ENCODE peak calls at places on chromosome 10, in eight cellular contexts. M, X, O, A, Y, E, L and R are unnamed samples.

GRCh38 chr10:59625842-59626522 is 83.7 kb downstream of the SLC16A9 start:
- DNase-seq in M (peak; percentile 68), X (peak; percentile 80), O (peak; percentile 51), A (peak; percentile 86), Y (peak; percentile 67), E (peak; percentile 83), L (peak; percentile 35), R (peak; percentile 67)

GRCh38 chr10:83373659-83374058 is 765.6 kb upstream of the GHITM start:
- DNase-seq in M (peak; percentile 36), X (no peak), O (no peak), A (no peak), Y (peak; percentile 50), E (peak; percentile 26), L (no peak), R (peak; percentile 40)

GRCh38 chr10:132392811-132393694 is 3.9 kb upstream of the PWWP2B start:
- DNase-seq in M (peak; percentile 66), X (peak; percentile 16), O (no peak), A (no peak), Y (no peak), E (no peak), L (no peak), R (no peak)

GRCh38 chr10:14200645-14201534 is 129.8 kb downstream of the FRMD4A start:
- DNase-seq in M (no peak), X (no peak), O (no peak), A (no peak), Y (peak; percentile 84), E (no peak), L (no peak), R (no peak)

GRCh38 chr10:84825330-84825729 is 496.9 kb downstream of the CCSER2 start:
- DNase-seq in M (no peak), X (peak; percentile 22), O (no peak), A (no peak), Y (no peak), E (peak; percentile 56), L (no peak), R (no peak)

GRCh38 chr10:70918851-70919530 is 30.6 kb upstream of the PCBD1 start:
- DNase-seq in M (no peak), X (no peak), O (no peak), A (no peak), Y (no peak), E (peak; percentile 42), L (no peak), R (no peak)

GRCh38 chr10:59362184-59362966 is at the start of gene FAM13C:
- DNase-seq in M (no peak), X (peak; percentile 65), O (peak; percentile 7), A (no peak), Y (peak; percentile 85), E (peak; percentile 82), L (no peak), R (peak; percentile 42)

GRCh38 chr10:27558612-27559020 is 54.5 kb downstream of the RAB18 start:
- DNase-seq in M (peak; percentile 35), X (peak; percentile 76), O (peak; percentile 68), A (peak; percentile 74), Y (peak; percentile 61), E (peak; percentile 76), L (no peak), R (peak; percentile 48)

GRCh38 chr10:103452714-103453230 is 602 bp upstream of the CALHM2 start:
- DNase-seq in M (peak; percentile 62), X (no peak), O (no peak), A (no peak), Y (no peak), E (no peak), L (no peak), R (no peak)

GRCh38 chr10:51960494-51960895 is 261.1 kb upstream of the CSTF2T start:
- DNase-seq in M (no peak), X (peak; percentile 87), O (peak; percentile 3), A (peak; percentile 75), Y (no peak), E (peak; percentile 76), L (no peak), R (peak; percentile 52)

GRCh38 chr10:26574783-26575182 is 122.7 kb upstream of the PDSS1 start:
- DNase-seq in M (no peak), X (no peak), O (no peak), A (peak; percentile 59), Y (no peak), E (no peak), L (peak; percentile 67), R (no peak)

GRCh38 chr10:72013202-72013945 is 49.2 kb downstream of the CHST3 start:
- DNase-seq in M (no peak), X (no peak), O (no peak), A (no peak), Y (no peak), E (no peak), L (no peak), R (no peak)

GRCh38 chr10:113957013-113957412 is 86.7 kb upstream of the ADRB1 start:
- DNase-seq in M (peak; percentile 54), X (peak; percentile 93), O (peak; percentile 65), A (no peak), Y (no peak), E (peak; percentile 55), L (no peak), R (peak; percentile 12)

DNA sequence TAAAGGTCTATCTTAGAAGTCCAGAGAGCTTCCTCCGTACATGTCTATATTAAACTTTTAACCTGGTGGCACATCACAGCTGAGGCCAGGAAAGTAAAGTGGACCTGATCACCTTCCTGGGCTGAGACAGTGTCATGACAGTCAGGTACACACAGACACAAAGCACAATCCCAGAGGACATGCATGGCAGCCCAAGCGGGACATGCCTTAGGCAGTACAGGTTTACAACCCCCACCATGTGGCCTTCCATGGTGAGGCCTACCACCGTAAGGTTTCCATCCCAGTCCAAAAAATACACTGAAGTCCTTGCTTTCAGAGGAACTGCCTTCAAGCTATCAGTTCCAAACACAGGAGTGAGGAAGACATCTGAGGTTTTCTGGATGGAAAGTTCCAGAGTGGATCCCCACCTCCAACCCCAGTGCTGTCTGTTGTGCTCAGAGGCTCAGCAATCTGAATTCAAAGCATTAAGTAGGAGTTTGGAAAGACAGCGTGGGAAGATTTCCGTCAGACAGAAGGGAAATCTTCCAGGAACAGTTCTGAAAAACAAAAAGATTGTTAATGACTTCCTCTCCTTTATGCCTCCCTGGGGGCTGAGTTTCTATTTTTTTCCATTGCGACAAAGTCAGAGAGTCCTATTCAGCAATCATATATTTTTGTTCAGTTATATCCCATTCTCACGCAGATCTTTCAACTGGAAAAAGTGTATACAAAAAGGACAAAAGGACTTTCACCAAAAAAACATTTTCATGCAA is 20.1 kb downstream of the IFIT3 start:
- DNase-seq in M (no peak), X (no peak), O (no peak), A (no peak), Y (no peak), E (no peak), L (no peak), R (peak; percentile 75)
- H3K4me2 ChIP-seq in M (no peak overlapping the region), X (no peak overlapping the region), O (no peak overlapping the region), A (no peak overlapping the region), Y (no peak overlapping the region), E (no peak overlapping the region), L (peak overlapping the region; percentile 46), R (no peak overlapping the region)

GRCh38 chr10:76649271-76649670 is 988.3 kb downstream of the KCNMA1 start:
- DNase-seq in M (no peak), X (no peak), O (no peak), A (no peak), Y (no peak), E (no peak), L (no peak), R (no peak)
- H3K4me2 ChIP-seq in M (no peak overlapping the region), X (no peak overlapping the region), O (no peak overlapping the region), A (no peak overlapping the region), Y (no peak overlapping the region), E (peak overlapping the region; percentile 33), L (no peak overlapping the region), R (no peak overlapping the region)

GRCh38 chr10:21689881-21690280 is 155.8 kb downstream of the MLLT10 start:
- DNase-seq in M (no peak), X (no peak), O (no peak), A (no peak), Y (no peak), E (no peak), L (no peak), R (no peak)
- H3K4me2 ChIP-seq in M (no peak overlapping the region), X (no peak overlapping the region), O (no peak overlapping the region), A (no peak overlapping the region), Y (no peak overlapping the region), E (no peak overlapping the region), L (no peak overlapping the region), R (no peak overlapping the region)

GRCh38 chr10:3482200-3482993 is 302.6 kb downstream of the KLF6 start:
- DNase-seq in M (peak; percentile 91), X (peak; percentile 96), O (peak; percentile 30), A (peak; percentile 44), Y (no peak), E (peak; percentile 92), L (peak; percentile 51), R (peak; percentile 94)
- H3K4me2 ChIP-seq in M (peak overlapping the region; percentile 68), X (peak overlapping the region; percentile 49), O (no peak overlapping the region), A (no peak overlapping the region), Y (no peak overlapping the region), E (peak overlapping the region; percentile 65), L (peak overlapping the region; percentile 25), R (peak overlapping the region; percentile 53)

GRCh38 chr10:95247200-95247880 is 43.5 kb downstream of the PDLIM1 start:
- DNase-seq in M (peak; percentile 49), X (peak; percentile 75), O (peak; percentile 28), A (no peak), Y (no peak), E (no peak), L (no peak), R (no peak)
- H3K4me2 ChIP-seq in M (no peak overlapping the region), X (peak overlapping the region; percentile 71), O (no peak overlapping the region), A (no peak overlapping the region), Y (no peak overlapping the region), E (no peak overlapping the region), L (no peak overlapping the region), R (no peak overlapping the region)